ENCODE peak calls at places on chromosomes 5 and 9, in eight cellular contexts. One of them, this sample, is unnamed.

GRCh38 chr9:134243778-134244467 is 79.6 kb upstream of the RNU6ATAC start:
- DNase-seq in bronchial epithelial cell: no peak
- DNase-seq in BJ: no peak
- DNase-seq in A549: no peak
- DNase-seq in ovary: no peak
- DNase-seq in MM.1S: peak
- DNase-seq in CD4-positive, alpha-beta T cell: peak
- DNase-seq in AG10803: peak
- DNase-seq in this sample: no peak

GRCh38 chr5:125140855-125141254 is 394.4 kb upstream of the ZNF608 start:
- DNase-seq in AG10803: peak
- DNase-seq in A549: peak
- DNase-seq in ovary: no peak
- DNase-seq in MM.1S: no peak
- DNase-seq in BJ: peak
- DNase-seq in bronchial epithelial cell: peak
- DNase-seq in CD4-positive, alpha-beta T cell: no peak
- DNase-seq in this sample: no peak

GRCh38 chr5:126921471-126922091 is 108.8 kb downstream of the MARCHF3 start:
- DNase-seq in AG10803: no peak
- DNase-seq in CD4-positive, alpha-beta T cell: no peak
- DNase-seq in bronchial epithelial cell: no peak
- DNase-seq in MM.1S: no peak
- DNase-seq in BJ: no peak
- DNase-seq in A549: no peak
- DNase-seq in ovary: no peak
- DNase-seq in this sample: no peak

GRCh38 chr5:6781711-6782110 is 68.5 kb downstream of the TENT4A start:
- DNase-seq in MM.1S: no peak
- DNase-seq in ovary: no peak
- DNase-seq in BJ: no peak
- DNase-seq in bronchial epithelial cell: peak
- DNase-seq in AG10803: peak
- DNase-seq in A549: no peak
- DNase-seq in CD4-positive, alpha-beta T cell: no peak
- DNase-seq in this sample: no peak

GRCh38 chr5:150487199-150488061 is 20.5 kb upstream of the NDST1 start:
- DNase-seq in A549: peak
- DNase-seq in BJ: no peak
- DNase-seq in MM.1S: peak
- DNase-seq in CD4-positive, alpha-beta T cell: no peak
- DNase-seq in ovary: no peak
- DNase-seq in AG10803: peak
- DNase-seq in bronchial epithelial cell: peak
- DNase-seq in this sample: no peak

GRCh38 chr9:108466238-108466637 is 389.5 kb downstream of the ACTL7B start:
- DNase-seq in AG10803: no peak
- DNase-seq in CD4-positive, alpha-beta T cell: no peak
- DNase-seq in BJ: no peak
- DNase-seq in ovary: no peak
- DNase-seq in A549: no peak
- DNase-seq in bronchial epithelial cell: no peak
- DNase-seq in MM.1S: no peak
- DNase-seq in this sample: no peak

GRCh38 chr5:100824635-100825034 is 78.4 kb downstream of the ST8SIA4 start:
- DNase-seq in CD4-positive, alpha-beta T cell: no peak
- DNase-seq in ovary: no peak
- DNase-seq in bronchial epithelial cell: no peak
- DNase-seq in AG10803: no peak
- DNase-seq in A549: no peak
- DNase-seq in MM.1S: no peak
- DNase-seq in BJ: no peak
- DNase-seq in this sample: no peak

GRCh38 chr9:136093995-136094881 is 851 bp downstream of the NACC2 start:
- DNase-seq in BJ: no peak
- DNase-seq in A549: peak
- DNase-seq in MM.1S: no peak
- DNase-seq in ovary: peak
- DNase-seq in CD4-positive, alpha-beta T cell: no peak
- DNase-seq in AG10803: peak
- DNase-seq in bronchial epithelial cell: peak
- DNase-seq in this sample: no peak

GRCh38 chr9:97367729-97368128 is 44.2 kb upstream of the TDRD7 start:
- DNase-seq in A549: no peak
- DNase-seq in CD4-positive, alpha-beta T cell: no peak
- DNase-seq in bronchial epithelial cell: no peak
- DNase-seq in AG10803: no peak
- DNase-seq in ovary: no peak
- DNase-seq in MM.1S: no peak
- DNase-seq in BJ: no peak
- DNase-seq in this sample: no peak
- TF ChIP-seq CTCF in A549: no peak
- TF ChIP-seq CTCF in CD4-positive, alpha-beta T cell: no peak
- TF ChIP-seq CTCF in bronchial epithelial cell: no peak
- TF ChIP-seq CTCF in AG10803: no peak
- TF ChIP-seq CTCF in ovary: no peak
- TF ChIP-seq CTCF in MM.1S: no peak
- TF ChIP-seq CTCF in BJ: no peak
- TF ChIP-seq CTCF in this sample: no peak

DNA sequence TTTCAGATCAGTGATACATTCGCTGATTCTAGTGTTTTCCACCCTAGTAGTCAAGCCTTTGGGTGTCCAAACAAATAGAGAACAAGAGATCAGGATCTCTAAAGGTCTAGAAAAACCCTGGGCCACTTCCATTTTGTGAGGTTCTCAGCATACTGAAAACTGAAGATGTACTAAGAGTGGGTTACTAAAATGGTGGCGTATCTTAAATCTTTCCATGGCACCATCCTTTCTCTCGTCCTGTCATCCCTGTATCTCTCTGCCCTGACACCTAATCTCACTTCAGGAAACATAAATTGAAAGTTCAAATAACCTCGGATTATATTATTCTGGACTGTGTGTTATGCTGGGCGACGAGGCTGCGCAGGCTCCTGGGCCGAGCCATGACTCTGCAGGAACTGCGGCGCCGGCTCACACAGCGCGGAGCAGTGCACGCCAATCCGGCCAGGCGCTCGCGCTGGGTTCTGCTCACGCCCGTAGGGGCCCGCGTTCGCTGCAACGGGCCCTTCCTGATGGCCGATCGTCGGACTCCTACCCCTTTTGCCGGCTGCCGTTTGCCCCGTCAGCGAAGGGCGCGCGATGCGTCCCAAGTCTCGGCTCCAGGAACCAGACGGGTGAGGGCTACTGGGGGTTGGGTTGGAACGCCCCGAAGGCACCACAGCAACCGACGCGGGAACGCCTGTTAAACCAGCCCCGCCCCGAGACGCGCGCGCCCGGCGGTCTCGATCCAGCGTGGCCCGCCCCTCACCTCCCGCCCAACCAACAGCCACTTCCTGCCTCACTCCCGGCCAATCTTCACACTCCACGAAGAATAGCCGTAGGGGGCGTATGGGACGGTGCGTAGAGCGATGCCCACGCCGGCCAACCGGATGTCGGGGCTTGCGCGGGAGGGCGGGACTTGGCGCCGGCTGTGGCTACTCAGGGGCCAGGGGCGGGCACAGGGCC is 503 bp upstream of the CANX start:
- DNase-seq in A549: peak
- DNase-seq in BJ: peak
- DNase-seq in AG10803: peak
- DNase-seq in bronchial epithelial cell: peak
- DNase-seq in CD4-positive, alpha-beta T cell: peak
- DNase-seq in MM.1S: peak
- DNase-seq in ovary: peak
- DNase-seq in this sample: peak
- TF ChIP-seq CTCF in A549: no peak
- TF ChIP-seq CTCF in BJ: no peak
- TF ChIP-seq CTCF in AG10803: no peak
- TF ChIP-seq CTCF in bronchial epithelial cell: no peak
- TF ChIP-seq CTCF in CD4-positive, alpha-beta T cell: no peak
- TF ChIP-seq CTCF in MM.1S: no peak
- TF ChIP-seq CTCF in ovary: peak
- TF ChIP-seq CTCF in this sample: no peak

GRCh38 chr9:68678430-68678829 is 26.6 kb upstream of the PIP5K1B start:
- DNase-seq in AG10803: no peak
- DNase-seq in bronchial epithelial cell: no peak
- DNase-seq in BJ: no peak
- DNase-seq in ovary: no peak
- DNase-seq in A549: peak
- DNase-seq in MM.1S: no peak
- DNase-seq in CD4-positive, alpha-beta T cell: no peak
- DNase-seq in this sample: no peak
- TF ChIP-seq CTCF in AG10803: peak
- TF ChIP-seq CTCF in bronchial epithelial cell: no peak
- TF ChIP-seq CTCF in BJ: peak
- TF ChIP-seq CTCF in ovary: no peak
- TF ChIP-seq CTCF in A549: no peak
- TF ChIP-seq CTCF in MM.1S: peak
- TF ChIP-seq CTCF in CD4-positive, alpha-beta T cell: no peak
- TF ChIP-seq CTCF in this sample: peak

GRCh38 chr5:142003266-142003800 is 9.5 kb downstream of the GNPDA1 start:
- DNase-seq in ovary: no peak
- DNase-seq in MM.1S: no peak
- DNase-seq in CD4-positive, alpha-beta T cell: no peak
- DNase-seq in bronchial epithelial cell: peak
- DNase-seq in A549: no peak
- DNase-seq in AG10803: no peak
- DNase-seq in BJ: no peak
- DNase-seq in this sample: no peak

GRCh38 chr5:141997358-141998006 is 15.3 kb downstream of the GNPDA1 start:
- DNase-seq in CD4-positive, alpha-beta T cell: no peak
- DNase-seq in MM.1S: no peak
- DNase-seq in BJ: no peak
- DNase-seq in A549: no peak
- DNase-seq in AG10803: no peak
- DNase-seq in bronchial epithelial cell: no peak
- DNase-seq in ovary: no peak
- DNase-seq in this sample: no peak

GRCh38 chr5:142000176-142000575 is 12.7 kb downstream of the GNPDA1 start:
- DNase-seq in BJ: no peak
- DNase-seq in MM.1S: no peak
- DNase-seq in CD4-positive, alpha-beta T cell: no peak
- DNase-seq in ovary: no peak
- DNase-seq in AG10803: no peak
- DNase-seq in A549: no peak
- DNase-seq in bronchial epithelial cell: no peak
- DNase-seq in this sample: no peak

GRCh38 chr5:141995656-141996055 is 17.2 kb downstream of the GNPDA1 start:
- DNase-seq in bronchial epithelial cell: no peak
- DNase-seq in MM.1S: no peak
- DNase-seq in A549: no peak
- DNase-seq in CD4-positive, alpha-beta T cell: no peak
- DNase-seq in AG10803: no peak
- DNase-seq in ovary: no peak
- DNase-seq in BJ: no peak
- DNase-seq in this sample: no peak

DNA sequence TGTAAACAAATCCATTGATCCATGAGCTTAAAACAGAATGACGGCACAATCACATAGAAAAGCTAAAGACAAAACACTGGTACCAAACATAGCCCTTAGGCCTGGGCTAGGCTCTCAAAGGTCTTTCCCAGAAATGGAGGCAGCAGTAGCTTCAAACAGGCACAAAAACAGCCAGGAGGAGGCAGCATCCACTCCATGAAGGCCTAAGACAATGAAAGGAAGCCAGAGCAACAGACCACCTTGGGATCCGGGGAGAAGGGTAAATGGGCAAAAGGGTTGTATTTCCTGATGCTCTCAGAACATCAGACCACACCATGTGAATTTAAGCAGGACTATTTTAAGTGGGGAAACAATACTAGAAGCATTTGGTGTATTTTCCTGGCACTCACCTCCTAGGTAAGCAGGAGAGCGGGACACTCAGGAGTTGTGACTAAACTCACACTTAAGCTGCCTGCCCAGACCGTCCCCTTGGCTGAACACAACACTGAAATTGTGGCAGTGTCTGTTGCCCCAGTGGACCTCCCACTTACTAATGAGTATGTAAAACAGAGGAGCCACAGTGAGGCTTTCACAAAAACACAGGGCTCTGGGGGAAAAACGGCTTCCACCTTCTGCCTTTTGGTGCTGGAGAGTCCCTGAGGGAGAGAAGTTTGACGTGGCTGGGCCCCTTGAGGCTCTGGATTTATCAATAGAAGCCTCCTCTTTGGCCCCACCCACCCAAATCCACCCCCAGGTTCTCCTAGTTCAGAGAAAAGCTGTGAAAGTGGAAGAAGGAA is 11.9 kb downstream of the GNPDA1 start:
- DNase-seq in AG10803: no peak
- DNase-seq in ovary: no peak
- DNase-seq in BJ: no peak
- DNase-seq in A549: peak
- DNase-seq in bronchial epithelial cell: no peak
- DNase-seq in CD4-positive, alpha-beta T cell: no peak
- DNase-seq in MM.1S: no peak
- DNase-seq in this sample: no peak
- TF ChIP-seq CTCF in AG10803: peak
- TF ChIP-seq CTCF in ovary: no peak
- TF ChIP-seq CTCF in BJ: no peak
- TF ChIP-seq CTCF in A549: peak
- TF ChIP-seq CTCF in bronchial epithelial cell: peak
- TF ChIP-seq CTCF in CD4-positive, alpha-beta T cell: peak
- TF ChIP-seq CTCF in MM.1S: peak
- TF ChIP-seq CTCF in this sample: peak

GRCh38 chr5:91225848-91226686 is 157.1 kb downstream of the ARRDC3 start:
- DNase-seq in CD4-positive, alpha-beta T cell: peak
- DNase-seq in BJ: no peak
- DNase-seq in MM.1S: peak
- DNase-seq in bronchial epithelial cell: peak
- DNase-seq in AG10803: no peak
- DNase-seq in ovary: no peak
- DNase-seq in A549: peak
- DNase-seq in this sample: no peak
- TF ChIP-seq CTCF in CD4-positive, alpha-beta T cell: peak
- TF ChIP-seq CTCF in BJ: no peak
- TF ChIP-seq CTCF in MM.1S: peak
- TF ChIP-seq CTCF in bronchial epithelial cell: peak
- TF ChIP-seq CTCF in AG10803: no peak
- TF ChIP-seq CTCF in ovary: no peak
- TF ChIP-seq CTCF in A549: peak
- TF ChIP-seq CTCF in this sample: peak

GRCh38 chr5:59799668-59800374 is 93.7 kb downstream of the PDE4D start:
- DNase-seq in A549: peak
- DNase-seq in AG10803: peak
- DNase-seq in ovary: no peak
- DNase-seq in bronchial epithelial cell: peak
- DNase-seq in CD4-positive, alpha-beta T cell: no peak
- DNase-seq in BJ: no peak
- DNase-seq in MM.1S: peak
- DNase-seq in this sample: no peak
- TF ChIP-seq CTCF in A549: peak
- TF ChIP-seq CTCF in AG10803: peak
- TF ChIP-seq CTCF in ovary: peak
- TF ChIP-seq CTCF in bronchial epithelial cell: peak
- TF ChIP-seq CTCF in CD4-positive, alpha-beta T cell: peak
- TF ChIP-seq CTCF in BJ: peak
- TF ChIP-seq CTCF in MM.1S: peak
- TF ChIP-seq CTCF in this sample: peak

GRCh38 chr5:51347157-51347556 is 36.1 kb upstream of the ISL1 start:
- DNase-seq in A549: no peak
- DNase-seq in AG10803: no peak
- DNase-seq in MM.1S: no peak
- DNase-seq in bronchial epithelial cell: peak
- DNase-seq in CD4-positive, alpha-beta T cell: no peak
- DNase-seq in ovary: no peak
- DNase-seq in BJ: no peak
- DNase-seq in this sample: no peak
- TF ChIP-seq CTCF in A549: no peak
- TF ChIP-seq CTCF in AG10803: no peak
- TF ChIP-seq CTCF in MM.1S: no peak
- TF ChIP-seq CTCF in bronchial epithelial cell: no peak
- TF ChIP-seq CTCF in CD4-positive, alpha-beta T cell: no peak
- TF ChIP-seq CTCF in ovary: no peak
- TF ChIP-seq CTCF in BJ: no peak
- TF ChIP-seq CTCF in this sample: no peak

This sample was measured in chondrocyte.